ENCODE peak calls at places on chromosome 12, in four cellular contexts. U is Karpas-422, W is A172, F is hippocampal formation. D is an unnamed sample.

GRCh38 chr12:115135800-115136211 is 451.8 kb upstream of the TBX3 start:
- DNase-seq in F (peak), U (no peak), W (peak), D (peak)

GRCh38 chr12:87200289-87200979 is 828.8 kb downstream of the C12orf50 start:
- DNase-seq in W (no peak), F (no peak), U (no peak), D (no peak)

GRCh38 chr12:81147286-81147919 is 69.5 kb downstream of the ACSS3 start:
- DNase-seq in W (no peak), U (no peak), F (no peak), D (no peak)

GRCh38 chr12:43551971-43552559 is at the start of gene ADAMTS20:
- DNase-seq in W (no peak), U (no peak), F (no peak), D (peak)

GRCh38 chr12:51390457-51391046 is 654 bp downstream of the GALNT6 start:
- DNase-seq in F (no peak), U (no peak), W (no peak), D (no peak)

GRCh38 chr12:84912191-84913142 is at the start of gene SLC6A15:
- DNase-seq in F (peak), W (no peak), U (no peak), D (peak)

GRCh38 chr12:48882325-48882687 is 16.6 kb upstream of the RND1 start:
- DNase-seq in F (no peak), U (no peak), W (no peak), D (peak)

GRCh38 chr12:115597157-115597712 is 680.3 kb downstream of the MED13L start:
- DNase-seq in U (no peak), W (peak), F (no peak), D (peak)

GRCh38 chr12:130687190-130687589 is 28.9 kb downstream of the RIMBP2 start:
- DNase-seq in W (no peak), F (no peak), U (no peak), D (no peak)

GRCh38 chr12:84842406-84843013 is 70.1 kb downstream of the SLC6A15 start:
- DNase-seq in W (peak), F (no peak), U (peak), D (peak)

GRCh38 chr12:12999276-12999958 is 648 bp downstream of the HEBP1 start:
- DNase-seq in U (no peak), F (no peak), W (no peak), D (peak)

GRCh38 chr12:49703647-49704137 is 3.5 kb downstream of the FMNL3 start:
- DNase-seq in W (peak), U (no peak), F (no peak), D (peak)

GRCh38 chr12:50979369-50980052 is 27.2 kb downstream of the HIGD1C start:
- DNase-seq in F (no peak), U (no peak), W (no peak), D (no peak)

GRCh38 chr12:125330645-125331341 is 265.6 kb downstream of the AACS start:
- DNase-seq in U (peak), W (peak), F (peak), D (peak)

GRCh38 chr12:27865421-27865820 is 85.4 kb upstream of the MANSC4 start:
- DNase-seq in U (no peak), W (no peak), F (no peak), D (peak)

GRCh38 chr12:74292351-74293194 is 245.1 kb upstream of the ATXN7L3B start:
- DNase-seq in U (no peak), W (no peak), F (no peak), D (no peak)

GRCh38 chr12:54701940-54702592 is 53.9 kb upstream of the DCD start:
- DNase-seq in W (peak), F (no peak), U (peak), D (peak)

GRCh38 chr12:96236221-96236822 is 42.1 kb downstream of the ELK3 start:
- DNase-seq in W (no peak), U (no peak), F (no peak), D (peak)

GRCh38 chr12:54294152-54294913 is 6.5 kb downstream of the NFE2 start:
- DNase-seq in F (peak), U (peak), W (peak), D (peak)

GRCh38 chr12:83758889-83759631 is 1072.4 kb downstream of the TMTC2 start:
- DNase-seq in W (no peak), U (no peak), F (no peak), D (no peak)

GRCh38 chr12:14284189-14284722 is 81.2 kb upstream of the ATF7IP start:
- DNase-seq in W (no peak), F (no peak), U (peak), D (no peak)

GRCh38 chr12:27868165-27868564 is 88.1 kb upstream of the MANSC4 start:
- DNase-seq in W (peak), U (no peak), F (no peak), D (peak)

GRCh38 chr12:109702126-109702841 is 11.3 kb upstream of the FAM222A start:
- DNase-seq in U (no peak), W (no peak), F (no peak), D (no peak)

GRCh38 chr12:72889791-72890190 is 617.6 kb downstream of the TRHDE start:
- DNase-seq in F (no peak), W (no peak), U (no peak), D (no peak)

GRCh38 chr12:100138048-100138907 is 4.4 kb downstream of the BLTP3B start:
- DNase-seq in F (peak), W (no peak), U (peak), D (peak)

GRCh38 chr12:3150308-3150670 is 73.1 kb downstream of the TSPAN9 start:
- DNase-seq in F (no peak), W (no peak), U (no peak), D (no peak)

GRCh38 chr12:100566887-100567637 is 6.4 kb upstream of the GAS2L3 start:
- DNase-seq in W (no peak), F (peak), U (no peak), D (no peak)

GRCh38 chr12:12546314-12546772 is 16.3 kb downstream of the DUSP16 start:
- DNase-seq in W (no peak), U (no peak), F (no peak), D (no peak)

GRCh38 chr12:3628629-3629028 is 124.3 kb downstream of the CRACR2A start:
- DNase-seq in F (no peak), W (no peak), U (no peak), D (no peak)

GRCh38 chr12:96985515-96986362 is 78.7 kb downstream of the NEDD1 start:
- DNase-seq in F (peak), W (no peak), U (peak), D (peak)

GRCh38 chr12:58575281-58575680 is 345.0 kb downstream of the LRIG3 start:
- DNase-seq in U (no peak), W (peak), F (no peak), D (peak)

GRCh38 chr12:69007166-69007857 is 74.3 kb upstream of the CPM start:
- DNase-seq in U (no peak), F (no peak), W (peak), D (peak)

GRCh38 chr12:52175411-52176350 is 16.1 kb downstream of the KRT80 start:
- DNase-seq in U (peak), F (no peak), W (peak), D (no peak)

GRCh38 chr12:52232916-52233461 is at the start of gene KRT7:
- DNase-seq in U (no peak), W (no peak), F (no peak), D (no peak)

GRCh38 chr12:103840399-103840880 is 594 bp downstream of the NT5DC3 start:
- DNase-seq in F (no peak), W (no peak), U (peak), D (peak)

GRCh38 chr12:79614730-79615129 is 76.0 kb downstream of the PAWR start:
- DNase-seq in U (no peak), W (no peak), F (no peak), D (no peak)

GRCh38 chr12:26636710-26637328 is 196.2 kb downstream of the ITPR2 start:
- DNase-seq in W (peak), U (no peak), F (no peak), D (peak)

GRCh38 chr12:32548691-32549412 is 130.2 kb upstream of the DNM1L start:
- DNase-seq in U (no peak), W (no peak), F (peak), D (peak)